ENCODE peak calls at places on chromosome X, in four cellular contexts. K is fibroblast of pulmonary artery, F is spleen, S is lower lobe of right lung. B is an unnamed sample.

GRCh38 chrX:16822723-16823122 is 36.5 kb downstream of the TXLNG start:
- DNase-seq in K (peak; percentile 89), F (no peak), S (no peak), B (peak; percentile 88)

GRCh38 chrX:74251006-74251930 is 52.7 kb upstream of the ZCCHC13 start:
- DNase-seq in S (no peak), F (no peak), K (peak; percentile 72), B (peak; percentile 80)

GRCh38 chrX:9352683-9353430 is 112.0 kb upstream of the TBL1X start:
- DNase-seq in F (peak; percentile 80), S (peak; percentile 55), K (peak; percentile 79), B (peak; percentile 70)

GRCh38 chrX:130114141-130114561 is 3.9 kb upstream of the ELF4 start:
- DNase-seq in S (no peak), F (no peak), K (no peak), B (no peak)

GRCh38 chrX:9614016-9614415 is 149.2 kb downstream of the TBL1X start:
- DNase-seq in K (peak; percentile 50), S (no peak), F (no peak), B (peak; percentile 40)

GRCh38 chrX:71147496-71148277 is 3.0 kb downstream of the NLGN3 start:
- DNase-seq in F (no peak), K (no peak), S (no peak), B (no peak)

GRCh38 chrX:26778320-26778888 is 562.4 kb downstream of the MAGEB5 start:
- DNase-seq in F (no peak), K (no peak), S (no peak), B (no peak)

GRCh38 chrX:130118396-130118795 is 8.1 kb upstream of the ELF4 start:
- DNase-seq in K (peak; percentile 88), F (no peak), S (no peak), B (peak; percentile 90)

GRCh38 chrX:101602077-101602476 is 15.7 kb downstream of the ARMCX6 start:
- DNase-seq in F (no peak), K (no peak), S (no peak), B (peak; percentile 59)

GRCh38 chrX:119423631-119424030 is 24.5 kb downstream of the SLC25A43 start:
- DNase-seq in S (no peak), K (peak; percentile 35), F (no peak), B (peak; percentile 45)

GRCh38 chrX:133337250-133337649 is 78.0 kb downstream of the GPC4 start:
- DNase-seq in S (no peak), K (no peak), F (no peak), B (peak; percentile 0)

GRCh38 chrX:46758956-46759644 is at the start of gene SLC9A7:
- DNase-seq in K (peak; percentile 68), F (peak; percentile 95), S (peak; percentile 88), B (peak; percentile 64)

GRCh38 chrX:140548985-140549384 is 44.1 kb upstream of the SOX3 start:
- DNase-seq in F (no peak), K (no peak), S (no peak), B (no peak)

DNA sequence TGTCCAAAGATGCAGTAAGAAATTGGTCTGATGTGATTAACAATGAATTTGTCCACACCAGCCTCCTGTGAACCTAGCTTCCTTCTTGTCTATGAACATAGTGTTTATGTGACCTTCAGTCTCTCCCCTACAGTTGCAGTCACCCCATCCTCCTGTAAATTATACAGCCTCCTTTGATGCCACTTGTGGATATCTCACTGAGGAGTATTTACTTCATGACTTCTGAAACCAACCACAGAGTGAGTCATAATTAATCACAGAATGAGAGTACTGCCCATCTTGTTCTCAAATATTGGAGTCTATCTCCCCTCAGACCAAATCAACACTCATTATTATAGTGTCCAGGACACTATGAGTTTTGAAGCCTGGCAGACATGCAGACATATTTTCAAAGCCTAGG is 27.3 kb upstream of the XAGE2 start:
- DNase-seq in K (no peak), F (no peak), S (no peak), B (no peak)
- TF ChIP-seq CTCF in K (no peak), F (no peak), S (no peak), B (no peak)

GRCh38 chrX:112841820-112842157 is 1.2 kb upstream of the AMOT start:
- DNase-seq in F (no peak), K (no peak), S (no peak), B (no peak)
- H3K4me3 ChIP-seq in F (peak overlapping the region; percentile 70), K (peak overlapping the region; percentile 42), S (peak overlapping the region; percentile 75), B (peak overlapping the region; percentile 36)

GRCh38 chrX:118226060-118226428 is 109.4 kb upstream of the KLHL13 start:
- DNase-seq in F (no peak), S (no peak), K (peak; percentile 26), B (peak; percentile 18)
- TF ChIP-seq CTCF in F (no peak), S (peak; percentile 23), K (peak; percentile 42), B (peak; percentile 40)

DNA sequence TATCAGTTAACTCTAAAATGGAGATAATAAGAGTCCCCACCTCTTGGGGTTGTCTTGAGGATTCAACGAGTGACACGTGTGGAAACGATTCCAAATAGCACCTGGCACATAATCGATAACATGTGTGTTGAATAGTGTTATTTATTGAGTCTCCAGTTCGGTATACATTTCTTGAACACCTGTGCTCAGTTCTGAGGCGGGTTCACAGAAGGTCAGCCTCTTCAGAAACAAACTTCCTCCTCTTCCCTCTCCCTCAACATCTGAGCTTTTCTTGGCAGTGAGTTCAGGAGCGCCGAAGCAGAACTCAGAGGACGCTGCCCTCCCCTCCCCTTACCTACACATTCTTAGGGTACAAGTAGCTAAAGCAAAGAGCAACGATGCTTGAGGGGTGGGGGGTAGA is 934 bp downstream of the PDHA1 start:
- DNase-seq in S (no peak), K (no peak), F (no peak), B (no peak)
- H3K4me3 ChIP-seq in S (peak overlapping the region; percentile 70), K (peak overlapping the region; percentile 71), F (peak overlapping the region; percentile 74), B (peak overlapping the region; percentile 75)

GRCh38 chrX:2262679-2263055 is 238.1 kb downstream of the DHRSX start:
- DNase-seq in F (peak; percentile 64), S (no peak), K (no peak), B (no peak)
- TF ChIP-seq CTCF in F (no peak), S (no peak), K (no peak), B (no peak)

GRCh38 chrX:54178100-54178940 is 4.7 kb downstream of the FAM120C start:
- DNase-seq in K (peak; percentile 84), F (no peak), S (no peak), B (peak; percentile 80)
- H3K4me3 ChIP-seq in K (peak overlapping the region; percentile 26), F (no peak overlapping the region), S (no peak overlapping the region), B (no peak overlapping the region)

GRCh38 chrX:97315939-97316338 is 432.2 kb downstream of the RPA4 start:
- DNase-seq in K (no peak), S (no peak), F (no peak), B (no peak)
- TF ChIP-seq CTCF in K (no peak), S (no peak), F (no peak), B (no peak)

B was measured in cardiac fibroblast.